ENCODE peak calls at places on chromosomes 5 and 9, in eight cellular contexts. I is esophagus squamous epithelium; Z is HCT116; O is IMR-90; K is suprapubic skin; F is sigmoid colon; U is CD8-positive, alpha-beta memory T cell; R is right cardiac atrium. N is an unnamed sample.

GRCh38 chr9:91844170-91844569 is 105.9 kb downstream of the ROR2 start:
- DNase-seq in R (no peak), K (no peak), I (no peak), U (no peak), Z (no peak), F (no peak), O (no peak), N (peak; percentile 20)

GRCh38 chr9:113659740-113660139 is 196.2 kb downstream of the RGS3 start:
- DNase-seq in F (no peak), Z (no peak), R (no peak), K (no peak), O (no peak), U (no peak), I (no peak), N (no peak)

GRCh38 chr5:53792338-53792737 is 231.9 kb downstream of the NDUFS4 start:
- DNase-seq in F (no peak), Z (no peak), R (no peak), I (no peak), K (no peak), U (no peak), O (no peak), N (no peak)

GRCh38 chr9:37144762-37145161 is 24.4 kb downstream of the ZCCHC7 start:
- DNase-seq in K (no peak), O (peak; percentile 38), U (no peak), Z (no peak), I (no peak), F (no peak), R (no peak), N (no peak)

GRCh38 chr9:124781967-124782660 is 5.2 kb downstream of the OLFML2A start:
- DNase-seq in R (no peak), O (no peak), U (no peak), Z (no peak), F (peak; percentile 59), K (peak; percentile 53), I (no peak), N (peak; percentile 10)

GRCh38 chr5:151095341-151096000 is 14.6 kb upstream of the TNIP1 start:
- DNase-seq in U (no peak), I (no peak), R (peak; percentile 67), Z (no peak), O (no peak), F (no peak), K (no peak), N (no peak)

GRCh38 chr5:15105799-15106393 is 234.3 kb upstream of the ANKH start:
- DNase-seq in Z (peak; percentile 22), R (peak; percentile 22), I (no peak), U (no peak), K (no peak), O (peak; percentile 54), F (no peak), N (no peak)

GRCh38 chr5:135011355-135012032 is 22.5 kb downstream of the PITX1 start:
- DNase-seq in U (no peak), I (no peak), K (peak; percentile 62), O (no peak), Z (no peak), F (peak; percentile 50), R (no peak), N (no peak)

GRCh38 chr5:146620663-146621051 is 104.7 kb upstream of the GPR151 start:
- DNase-seq in I (no peak), K (no peak), F (no peak), O (no peak), Z (no peak), U (no peak), R (no peak), N (no peak)

GRCh38 chr9:31393240-31393639 is 991.2 kb upstream of the ACO1 start:
- DNase-seq in K (no peak), O (no peak), U (no peak), Z (no peak), I (no peak), R (no peak), F (no peak), N (no peak)

GRCh38 chr5:33513786-33514185 is 73.0 kb downstream of the TARS1 start:
- DNase-seq in U (no peak), Z (no peak), I (no peak), O (no peak), R (no peak), F (no peak), K (no peak), N (no peak)

GRCh38 chr5:138709216-138709615 is 44.0 kb upstream of the CTNNA1 start:
- DNase-seq in O (no peak), Z (no peak), F (no peak), U (no peak), K (no peak), R (no peak), I (no peak), N (no peak)

GRCh38 chr5:179766021-179766725 is 27.6 kb upstream of the LTC4S start:
- DNase-seq in O (peak; percentile 72), K (no peak), F (no peak), Z (no peak), R (no peak), U (no peak), I (no peak), N (no peak)

GRCh38 chr9:100601216-100601615 is 23.3 kb downstream of the CAVIN4 start:
- DNase-seq in I (no peak), U (peak; percentile 22), R (peak; percentile 13), F (no peak), K (no peak), O (peak; percentile 55), Z (peak; percentile 61), N (peak; percentile 31)

GRCh38 chr9:137088121-137088520 is 1.3 kb downstream of the MAN1B1 start:
- DNase-seq in O (no peak), R (no peak), F (no peak), U (no peak), Z (no peak), I (no peak), K (no peak), N (no peak)
- H3K4me3 ChIP-seq in O (no peak overlapping the region), R (no peak overlapping the region), F (no peak overlapping the region), U (peak overlapping the region; percentile 88), Z (peak overlapping the region; percentile 83), I (no peak overlapping the region), K (no peak overlapping the region), N (no peak overlapping the region)

DNA sequence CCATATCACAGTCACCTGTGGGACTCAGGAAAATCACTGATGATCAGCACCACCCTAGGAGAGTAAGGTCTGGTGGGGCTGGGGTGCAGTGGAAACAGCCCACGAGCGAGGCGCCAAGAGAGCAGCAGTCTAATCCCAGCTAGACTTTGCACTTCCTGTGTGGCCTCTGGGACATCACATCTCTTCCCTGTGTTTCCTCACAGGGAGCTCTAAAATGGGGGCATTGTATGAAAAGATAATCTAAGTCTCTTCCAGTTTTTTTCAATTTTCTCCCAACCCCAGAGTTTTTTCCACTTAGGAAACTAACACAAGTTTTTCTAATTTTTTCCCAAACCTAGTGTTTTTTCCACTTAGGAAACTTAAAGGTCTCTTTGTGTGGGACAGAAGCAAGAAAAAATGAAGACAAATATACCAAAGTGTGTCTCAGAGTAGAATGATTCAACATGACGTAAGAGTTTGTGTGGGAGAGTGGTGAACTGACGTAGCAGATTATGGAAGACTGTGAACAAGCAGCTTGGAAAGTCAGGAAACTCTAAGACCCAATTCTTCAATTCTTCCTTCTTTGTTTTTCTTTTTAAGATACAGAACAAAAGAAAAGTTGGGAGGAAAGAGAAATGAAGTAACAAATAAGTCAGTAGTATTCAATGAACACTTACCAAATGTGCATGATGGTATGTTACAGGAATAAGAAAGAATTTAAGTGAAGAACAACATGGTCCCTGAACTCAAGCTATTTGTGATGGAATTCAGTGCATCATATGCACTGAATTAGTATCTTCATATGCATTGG is 51.3 kb downstream of the LHFPL2 start:
- DNase-seq in I (no peak), F (no peak), U (no peak), R (peak; percentile 30), O (peak; percentile 97), K (no peak), Z (no peak), N (no peak)
- H3K4me1 ChIP-seq in I (peaks cover 51% of the 10 kb centered on the region), F (peaks cover 83% of the 10 kb centered on the region), U (no peaks in the 10 kb centered on the region), R (peaks cover 7% of the 10 kb centered on the region), O (peaks cover 35% of the 10 kb centered on the region), K (peaks cover 32% of the 10 kb centered on the region), Z (peaks cover 39% of the 10 kb centered on the region), N (no peaks in the 10 kb centered on the region)

GRCh38 chr5:5278815-5279381 is 138.8 kb downstream of the ADAMTS16 start:
- DNase-seq in K (no peak), U (no peak), I (no peak), Z (no peak), O (no peak), F (no peak), R (no peak), N (no peak)
- H3K27ac ChIP-seq in K (no peak overlapping the region), U (no peak overlapping the region), I (no peak overlapping the region), Z (no peak overlapping the region), O (no peak overlapping the region), F (no peak overlapping the region), R (no peak overlapping the region), N (no peak overlapping the region)

GRCh38 chr9:137267933-137268355 is 9.6 kb upstream of the TOR4A start:
- DNase-seq in F (no peak), R (no peak), O (peak; percentile 15), K (no peak), U (no peak), Z (no peak), I (no peak), N (no peak)
- H3K4me3 ChIP-seq in F (no peak overlapping the region), R (no peak overlapping the region), O (no peak overlapping the region), K (no peak overlapping the region), U (no peak overlapping the region), Z (no peak overlapping the region), I (no peak overlapping the region), N (no peak overlapping the region)

GRCh38 chr9:3809724-3810123 is 283.9 kb upstream of the RFX3 start:
- DNase-seq in K (no peak), U (no peak), F (no peak), Z (peak; percentile 22), R (no peak), O (peak; percentile 18), I (no peak), N (no peak)

GRCh38 chr9:3807601-3808000 is 281.8 kb upstream of the RFX3 start:
- DNase-seq in O (no peak), R (no peak), K (no peak), Z (no peak), U (no peak), F (no peak), I (no peak), N (no peak)

DNA sequence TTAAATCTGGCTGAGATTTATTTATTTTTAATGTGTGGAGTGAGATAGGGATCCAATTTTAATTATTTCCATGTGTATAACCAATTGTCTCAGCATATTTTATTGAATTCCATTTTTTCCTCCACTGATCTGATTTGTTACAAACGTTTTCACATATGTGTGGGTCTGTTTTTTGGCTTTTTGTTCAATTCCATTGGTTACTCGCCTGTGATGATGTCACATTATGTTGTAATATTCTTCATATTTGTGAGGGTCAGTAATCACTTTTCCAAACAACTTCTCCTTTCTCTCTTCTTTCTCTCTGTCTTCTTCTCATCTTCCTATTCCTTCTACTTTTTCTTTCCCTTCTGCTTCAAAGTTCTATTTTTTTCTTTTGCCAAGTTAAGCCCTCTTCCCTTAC is 278.3 kb upstream of the RFX3 start:
- DNase-seq in I (no peak), K (no peak), R (no peak), F (no peak), O (peak; percentile 51), Z (no peak), U (no peak), N (no peak)
- H3K4me1 ChIP-seq in I (no peaks in the 10 kb centered on the region), K (no peaks in the 10 kb centered on the region), R (no peaks in the 10 kb centered on the region), F (no peaks in the 10 kb centered on the region), O (no peaks in the 10 kb centered on the region), Z (no peaks in the 10 kb centered on the region), U (no peaks in the 10 kb centered on the region), N (no peaks in the 10 kb centered on the region)